ENCODE peak calls at places on chromosomes 12 and 14, in five cellular contexts. One of them, this sample, is unnamed.

GRCh38 chr14:69133206-69134125 is 19.5 kb downstream of the DCAF5 start:
- DNase-seq in CD8-positive, alpha-beta T cell: no peak
- DNase-seq in lower lobe of right lung: no peak
- DNase-seq in heart right ventricle: no peak
- DNase-seq in ovary: no peak
- DNase-seq in this sample: no peak

GRCh38 chr12:20368653-20369163 is 371 bp downstream of the PDE3A start:
- DNase-seq in heart right ventricle: peak; percentile 31
- DNase-seq in CD8-positive, alpha-beta T cell: no peak
- DNase-seq in lower lobe of right lung: no peak
- DNase-seq in ovary: peak; percentile 57
- DNase-seq in this sample: peak; percentile 23

GRCh38 chr12:122003646-122004611 is 17.8 kb upstream of the BCL7A start:
- DNase-seq in CD8-positive, alpha-beta T cell: no peak
- DNase-seq in lower lobe of right lung: peak; percentile 30
- DNase-seq in heart right ventricle: no peak
- DNase-seq in ovary: peak; percentile 45
- DNase-seq in this sample: no peak

GRCh38 chr14:99425272-99425681 is 55.4 kb downstream of the SETD3 start:
- DNase-seq in CD8-positive, alpha-beta T cell: no peak
- DNase-seq in heart right ventricle: no peak
- DNase-seq in ovary: no peak
- DNase-seq in lower lobe of right lung: peak; percentile 90
- DNase-seq in this sample: no peak

GRCh38 chr14:61416587-61416986 is 95.2 kb downstream of the PRKCH start:
- DNase-seq in ovary: no peak
- DNase-seq in CD8-positive, alpha-beta T cell: no peak
- DNase-seq in lower lobe of right lung: no peak
- DNase-seq in heart right ventricle: no peak
- DNase-seq in this sample: no peak

GRCh38 chr12:6784292-6784691 is 5.0 kb upstream of the CD4 start:
- DNase-seq in CD8-positive, alpha-beta T cell: no peak
- DNase-seq in lower lobe of right lung: no peak
- DNase-seq in ovary: no peak
- DNase-seq in heart right ventricle: no peak
- DNase-seq in this sample: no peak

GRCh38 chr14:23513005-23513412 is 38.6 kb downstream of the ZFHX2 start:
- DNase-seq in ovary: no peak
- DNase-seq in CD8-positive, alpha-beta T cell: no peak
- DNase-seq in lower lobe of right lung: no peak
- DNase-seq in heart right ventricle: no peak
- DNase-seq in this sample: no peak

GRCh38 chr14:34665785-34666425 is 36.0 kb upstream of the SNX6 start:
- DNase-seq in lower lobe of right lung: no peak
- DNase-seq in ovary: no peak
- DNase-seq in heart right ventricle: peak; percentile 57
- DNase-seq in CD8-positive, alpha-beta T cell: peak; percentile 24
- DNase-seq in this sample: peak; percentile 65

GRCh38 chr14:38199768-38200167 is 7.9 kb upstream of the SSTR1 start:
- DNase-seq in CD8-positive, alpha-beta T cell: no peak
- DNase-seq in lower lobe of right lung: no peak
- DNase-seq in heart right ventricle: no peak
- DNase-seq in ovary: no peak
- DNase-seq in this sample: no peak

GRCh38 chr12:107884769-107885694 is 110.5 kb downstream of the ASCL4 start:
- DNase-seq in ovary: no peak
- DNase-seq in CD8-positive, alpha-beta T cell: peak; percentile 28
- DNase-seq in heart right ventricle: peak; percentile 38
- DNase-seq in lower lobe of right lung: peak; percentile 63
- DNase-seq in this sample: no peak

GRCh38 chr14:106318700-106319099 is 792.3 kb downstream of the TMEM121 start:
- DNase-seq in CD8-positive, alpha-beta T cell: peak; percentile 48
- DNase-seq in lower lobe of right lung: no peak
- DNase-seq in ovary: no peak
- DNase-seq in heart right ventricle: no peak
- DNase-seq in this sample: no peak

GRCh38 chr12:29317556-29318363 is 63.2 kb downstream of the ERGIC2 start:
- DNase-seq in lower lobe of right lung: no peak
- DNase-seq in ovary: no peak
- DNase-seq in heart right ventricle: peak; percentile 65
- DNase-seq in CD8-positive, alpha-beta T cell: peak; percentile 32
- DNase-seq in this sample: no peak

GRCh38 chr12:130826151-130826801 is 12.8 kb downstream of the STX2 start:
- DNase-seq in lower lobe of right lung: peak; percentile 69
- DNase-seq in heart right ventricle: no peak
- DNase-seq in ovary: peak; percentile 73
- DNase-seq in CD8-positive, alpha-beta T cell: peak; percentile 73
- DNase-seq in this sample: no peak

GRCh38 chr12:121005346-121005815 is 10.9 kb downstream of the C12orf43 start:
- DNase-seq in lower lobe of right lung: no peak
- DNase-seq in ovary: no peak
- DNase-seq in CD8-positive, alpha-beta T cell: peak; percentile 32
- DNase-seq in heart right ventricle: no peak
- DNase-seq in this sample: no peak

GRCh38 chr14:54399560-54399959 is 2.8 kb downstream of the CDKN3 start:
- DNase-seq in lower lobe of right lung: no peak
- DNase-seq in heart right ventricle: no peak
- DNase-seq in CD8-positive, alpha-beta T cell: no peak
- DNase-seq in ovary: no peak
- DNase-seq in this sample: no peak

GRCh38 chr12:69701821-69702220 is 2.7 kb upstream of the BEST3 start:
- DNase-seq in CD8-positive, alpha-beta T cell: no peak
- DNase-seq in lower lobe of right lung: no peak
- DNase-seq in heart right ventricle: no peak
- DNase-seq in ovary: no peak
- DNase-seq in this sample: no peak

GRCh38 chr12:52806169-52806811 is 7.6 kb downstream of the KRT4 start:
- DNase-seq in heart right ventricle: no peak
- DNase-seq in ovary: no peak
- DNase-seq in CD8-positive, alpha-beta T cell: no peak
- DNase-seq in lower lobe of right lung: no peak
- DNase-seq in this sample: no peak

GRCh38 chr14:60815371-60815770 is 80.8 kb downstream of the MNAT1 start:
- DNase-seq in ovary: no peak
- DNase-seq in CD8-positive, alpha-beta T cell: no peak
- DNase-seq in lower lobe of right lung: no peak
- DNase-seq in heart right ventricle: no peak
- DNase-seq in this sample: no peak

GRCh38 chr12:102016472-102016871 is 45.3 kb downstream of the WASHC3 start:
- DNase-seq in lower lobe of right lung: no peak
- DNase-seq in heart right ventricle: no peak
- DNase-seq in ovary: no peak
- DNase-seq in CD8-positive, alpha-beta T cell: no peak
- DNase-seq in this sample: no peak

GRCh38 chr12:26798013-26798412 is 35.0 kb downstream of the ITPR2 start:
- DNase-seq in ovary: no peak
- DNase-seq in lower lobe of right lung: no peak
- DNase-seq in heart right ventricle: no peak
- DNase-seq in CD8-positive, alpha-beta T cell: no peak
- DNase-seq in this sample: no peak

GRCh38 chr14:98966021-98966420 is 306.0 kb downstream of the BCL11B start:
- DNase-seq in heart right ventricle: no peak
- DNase-seq in ovary: no peak
- DNase-seq in CD8-positive, alpha-beta T cell: no peak
- DNase-seq in lower lobe of right lung: no peak
- DNase-seq in this sample: no peak

GRCh38 chr14:91911474-91912032 is 35.9 kb downstream of the FBLN5 start:
- DNase-seq in heart right ventricle: no peak
- DNase-seq in lower lobe of right lung: no peak
- DNase-seq in CD8-positive, alpha-beta T cell: peak; percentile 35
- DNase-seq in ovary: no peak
- DNase-seq in this sample: no peak

GRCh38 chr12:80064269-80064668 is 35.1 kb upstream of the OTOGL start:
- DNase-seq in ovary: no peak
- DNase-seq in lower lobe of right lung: no peak
- DNase-seq in CD8-positive, alpha-beta T cell: no peak
- DNase-seq in heart right ventricle: no peak
- DNase-seq in this sample: no peak

GRCh38 chr14:79587194-79587593 is 624.1 kb downstream of the DIO2 start:
- DNase-seq in lower lobe of right lung: no peak
- DNase-seq in heart right ventricle: peak; percentile 4
- DNase-seq in ovary: no peak
- DNase-seq in CD8-positive, alpha-beta T cell: no peak
- DNase-seq in this sample: no peak

GRCh38 chr12:11753151-11753501 is 103.7 kb downstream of the ETV6 start:
- DNase-seq in lower lobe of right lung: no peak
- DNase-seq in ovary: no peak
- DNase-seq in heart right ventricle: no peak
- DNase-seq in CD8-positive, alpha-beta T cell: no peak
- DNase-seq in this sample: no peak

GRCh38 chr12:12240671-12241345 is 26.0 kb downstream of the LRP6 start:
- DNase-seq in heart right ventricle: no peak
- DNase-seq in lower lobe of right lung: no peak
- DNase-seq in ovary: no peak
- DNase-seq in CD8-positive, alpha-beta T cell: no peak
- DNase-seq in this sample: no peak

GRCh38 chr14:74508844-74509428 is 15.4 kb downstream of the ISCA2 start:
- DNase-seq in lower lobe of right lung: peak; percentile 35
- DNase-seq in heart right ventricle: no peak
- DNase-seq in CD8-positive, alpha-beta T cell: no peak
- DNase-seq in ovary: peak; percentile 29
- DNase-seq in this sample: peak; percentile 13

GRCh38 chr12:9646794-9647622 is 22.5 kb upstream of the CLEC2D start:
- DNase-seq in heart right ventricle: no peak
- DNase-seq in CD8-positive, alpha-beta T cell: no peak
- DNase-seq in lower lobe of right lung: no peak
- DNase-seq in ovary: no peak
- DNase-seq in this sample: no peak

GRCh38 chr12:98022961-98023360 is 492.4 kb upstream of the TMPO start:
- DNase-seq in lower lobe of right lung: no peak
- DNase-seq in ovary: no peak
- DNase-seq in heart right ventricle: no peak
- DNase-seq in CD8-positive, alpha-beta T cell: no peak
- DNase-seq in this sample: no peak

GRCh38 chr12:116856729-116857128 is 24.5 kb downstream of the HRK start:
- DNase-seq in heart right ventricle: no peak
- DNase-seq in CD8-positive, alpha-beta T cell: no peak
- DNase-seq in ovary: no peak
- DNase-seq in lower lobe of right lung: no peak
- DNase-seq in this sample: no peak

GRCh38 chr14:51121096-51121495 is 26.2 kb upstream of the TRIM9 start:
- DNase-seq in ovary: no peak
- DNase-seq in lower lobe of right lung: no peak
- DNase-seq in heart right ventricle: no peak
- DNase-seq in CD8-positive, alpha-beta T cell: no peak
- DNase-seq in this sample: no peak

GRCh38 chr14:50943943-50944646 is at the start of gene PYGL:
- DNase-seq in lower lobe of right lung: peak; percentile 89
- DNase-seq in CD8-positive, alpha-beta T cell: peak; percentile 16
- DNase-seq in ovary: peak; percentile 87
- DNase-seq in heart right ventricle: peak; percentile 60
- DNase-seq in this sample: peak; percentile 87

GRCh38 chr14:99412122-99413061 is 68.3 kb downstream of the SETD3 start:
- DNase-seq in ovary: peak; percentile 48
- DNase-seq in heart right ventricle: no peak
- DNase-seq in CD8-positive, alpha-beta T cell: no peak
- DNase-seq in lower lobe of right lung: no peak
- DNase-seq in this sample: no peak

GRCh38 chr12:3076730-3077571 is at the start of gene TSPAN9:
- DNase-seq in ovary: peak; percentile 85
- DNase-seq in CD8-positive, alpha-beta T cell: peak; percentile 62
- DNase-seq in lower lobe of right lung: peak; percentile 87
- DNase-seq in heart right ventricle: peak; percentile 80
- DNase-seq in this sample: peak; percentile 66

GRCh38 chr12:4118601-4119156 is 154.9 kb upstream of the CCND2 start:
- DNase-seq in ovary: no peak
- DNase-seq in CD8-positive, alpha-beta T cell: no peak
- DNase-seq in heart right ventricle: no peak
- DNase-seq in lower lobe of right lung: no peak
- DNase-seq in this sample: no peak

GRCh38 chr12:76237086-76237701 is 111.0 kb downstream of the BBS10 start:
- DNase-seq in heart right ventricle: no peak
- DNase-seq in ovary: no peak
- DNase-seq in lower lobe of right lung: no peak
- DNase-seq in CD8-positive, alpha-beta T cell: no peak
- DNase-seq in this sample: no peak
- H3K27ac ChIP-seq in heart right ventricle: no peak overlapping the region
- H3K27ac ChIP-seq in ovary: no peak overlapping the region
- H3K27ac ChIP-seq in lower lobe of right lung: no peak overlapping the region
- H3K27ac ChIP-seq in CD8-positive, alpha-beta T cell: no peak overlapping the region
- H3K27ac ChIP-seq in this sample: no peak overlapping the region

GRCh38 chr14:85459361-85459760 is 70.6 kb upstream of the FLRT2 start:
- DNase-seq in heart right ventricle: no peak
- DNase-seq in CD8-positive, alpha-beta T cell: no peak
- DNase-seq in ovary: no peak
- DNase-seq in lower lobe of right lung: no peak
- DNase-seq in this sample: no peak
- H3K36me3 ChIP-seq in heart right ventricle: no peaks in the 10 kb centered on the region
- H3K36me3 ChIP-seq in CD8-positive, alpha-beta T cell: no peaks in the 10 kb centered on the region
- H3K36me3 ChIP-seq in ovary: no peaks in the 10 kb centered on the region
- H3K36me3 ChIP-seq in lower lobe of right lung: no peaks in the 10 kb centered on the region
- H3K36me3 ChIP-seq in this sample: no peaks in the 10 kb centered on the region

GRCh38 chr12:54324617-54325441 is at the start of gene COPZ1:
- DNase-seq in lower lobe of right lung: peak; percentile 95
- DNase-seq in heart right ventricle: peak; percentile 98
- DNase-seq in CD8-positive, alpha-beta T cell: peak; percentile 93
- DNase-seq in ovary: peak; percentile 94
- DNase-seq in this sample: peak; percentile 98
- TF ChIP-seq CTCF in lower lobe of right lung: peak; percentile 76
- TF ChIP-seq CTCF in heart right ventricle: peak; percentile 76
- TF ChIP-seq CTCF in CD8-positive, alpha-beta T cell: peak; percentile 82
- TF ChIP-seq CTCF in ovary: peak; percentile 74
- TF ChIP-seq CTCF in this sample: peak; percentile 54

DNA sequence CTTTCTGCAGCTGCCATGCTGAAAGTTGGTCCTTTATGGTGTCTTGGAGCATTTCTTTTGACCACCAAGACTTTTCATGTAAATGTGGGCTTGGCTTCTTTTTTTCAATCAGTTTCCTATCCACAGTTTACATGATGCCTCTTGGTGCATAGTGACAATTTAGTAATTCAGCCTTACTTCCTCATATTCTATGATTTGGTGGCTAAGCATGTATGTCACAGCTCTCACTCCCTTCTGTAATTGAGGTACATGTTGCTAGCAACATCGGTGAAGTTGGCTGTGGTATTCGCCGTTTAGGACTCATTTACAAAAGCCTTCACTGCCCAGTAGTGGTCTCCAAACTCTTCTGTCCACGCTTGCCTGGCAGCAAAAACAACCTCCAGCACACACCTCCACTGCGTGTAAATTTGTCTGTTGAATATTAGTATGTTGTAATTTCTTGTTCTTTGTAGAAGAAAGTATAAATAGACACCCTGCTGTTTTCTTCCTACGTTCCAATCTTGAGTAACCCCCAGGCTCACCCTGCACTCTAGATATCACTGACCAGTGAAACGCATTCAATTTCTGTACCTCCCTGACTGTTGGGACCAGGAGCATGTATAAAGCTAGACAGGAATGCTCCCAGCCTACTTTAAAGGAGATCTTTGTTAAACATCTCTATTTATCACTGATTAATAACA is 90.3 kb downstream of the PPP2R5C start:
- DNase-seq in heart right ventricle: no peak
- DNase-seq in CD8-positive, alpha-beta T cell: no peak
- DNase-seq in ovary: no peak
- DNase-seq in lower lobe of right lung: no peak
- DNase-seq in this sample: no peak
- H3K27ac ChIP-seq in heart right ventricle: peak overlapping the region; percentile 27
- H3K27ac ChIP-seq in CD8-positive, alpha-beta T cell: no peak overlapping the region
- H3K27ac ChIP-seq in ovary: no peak overlapping the region
- H3K27ac ChIP-seq in lower lobe of right lung: no peak overlapping the region
- H3K27ac ChIP-seq in this sample: no peak overlapping the region

This sample was measured in tibial artery.